ENCODE peak calls at places on chromosome 21, in four cellular contexts. T is naive thymus-derived CD4-positive, alpha-beta T cell; M is esophagus squamous epithelium; I is PC-3. F is an unnamed sample.
A peak's percentile ranks its signal among the peaks of the same experiment; 100 is the strongest.

GRCh38 chr21:29018540-29018939 is 609 bp downstream of the RWDD2B start:
- DNase-seq in T (no peak), M (no peak), I (peak; percentile 20), F (no peak)

GRCh38 chr21:37071561-37072238 is 1.2 kb downstream of the PIGP start:
- DNase-seq in T (no peak), M (no peak), I (peak; percentile 45), F (peak; percentile 32)

GRCh38 chr21:35578350-35578782 is 482.0 kb downstream of the SETD4 start:
- DNase-seq in T (no peak), M (no peak), I (no peak), F (no peak)

GRCh38 chr21:36541721-36542139 is 61.8 kb upstream of the CLDN14 start:
- DNase-seq in T (no peak), M (no peak), I (no peak), F (no peak)

GRCh38 chr21:39124852-39125251 is 58.4 kb downstream of the PSMG1 start:
- DNase-seq in T (no peak), M (no peak), I (no peak), F (no peak)

GRCh38 chr21:32018381-32018780 is 145.6 kb downstream of the HUNK start:
- DNase-seq in T (no peak), M (no peak), I (no peak), F (no peak)

GRCh38 chr21:29297483-29298347 is 1.0 kb upstream of the BACH1 start:
- DNase-seq in T (peak; percentile 12), M (no peak), I (no peak), F (no peak)

GRCh38 chr21:14383596-14384210 is 757 bp upstream of the HSPA13 start:
- DNase-seq in T (no peak), M (no peak), I (no peak), F (no peak)

GRCh38 chr21:16196521-16197208 is 466.9 kb downstream of the USP25 start:
- DNase-seq in T (peak; percentile 14), M (no peak), I (no peak), F (no peak)

GRCh38 chr21:29130234-29130993 is at the start of gene MAP3K7CL:
- DNase-seq in T (no peak), M (no peak), I (peak; percentile 83), F (no peak)

GRCh38 chr21:35428489-35428888 is 379.4 kb upstream of the RUNX1 start:
- DNase-seq in T (peak; percentile 68), M (no peak), I (no peak), F (no peak)

GRCh38 chr21:25369524-25370300 is 237.6 kb downstream of the MRPL39 start:
- DNase-seq in T (no peak), M (no peak), I (peak; percentile 90), F (no peak)

GRCh38 chr21:37226356-37226920 is 40.7 kb downstream of the VPS26C start:
- DNase-seq in T (no peak), M (no peak), I (no peak), F (no peak)

GRCh38 chr21:30478015-30478414 is 2.2 kb downstream of the KRTAP19-1 start:
- DNase-seq in T (no peak), M (no peak), I (no peak), F (no peak)

GRCh38 chr21:36169465-36170128 is 13.0 kb downstream of the DOP1B start:
- DNase-seq in T (no peak), M (no peak), I (no peak), F (no peak)

GRCh38 chr21:45593162-45594022 is 50.1 kb upstream of the PCBP3 start:
- DNase-seq in T (no peak), M (no peak), I (no peak), F (no peak)
- H3K27ac ChIP-seq in T (peak overlapping the region; percentile 66), M (no peak overlapping the region), I (no peak overlapping the region), F (no peak overlapping the region)

DNA sequence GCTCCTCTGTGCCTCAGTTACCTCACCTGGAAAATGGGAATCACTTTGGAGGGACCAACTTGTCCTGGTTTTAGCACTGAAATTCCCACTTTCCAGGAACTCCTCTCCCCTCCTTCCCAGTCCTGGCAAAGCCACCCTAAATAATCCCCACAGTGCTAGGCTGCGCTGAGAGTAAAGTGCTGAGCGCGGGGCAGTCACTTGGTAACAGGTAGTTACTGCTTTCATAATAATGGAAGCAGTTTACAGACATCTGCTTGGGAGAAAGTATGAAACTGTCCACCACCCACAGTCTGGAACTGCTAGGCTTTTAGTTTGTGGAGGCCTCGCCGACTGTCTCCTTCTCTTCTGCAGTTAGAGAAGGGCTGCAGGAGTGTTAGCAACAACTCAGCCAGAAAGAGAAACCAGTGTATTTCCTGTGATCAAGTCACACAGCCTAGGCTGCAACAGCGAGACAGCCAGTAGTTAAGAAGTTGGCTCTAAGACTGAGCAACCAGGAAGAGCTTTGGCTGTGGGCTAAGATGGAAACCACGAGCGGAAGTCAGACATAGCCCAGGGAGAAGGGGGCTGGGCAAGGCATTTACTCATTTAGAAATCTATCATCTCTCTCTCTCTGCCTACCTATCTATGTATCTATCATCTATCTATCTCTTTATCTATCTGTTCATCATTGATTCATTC is 30.8 kb upstream of the ABCG1 start:
- DNase-seq in T (peak; percentile 90), M (no peak), I (no peak), F (peak; percentile 76)
- H3K4me3 ChIP-seq in T (peak overlapping the region; percentile 25), M (no peak overlapping the region), I (no peak overlapping the region), F (no peak overlapping the region)

GRCh38 chr21:26777166-26777565 is 68.0 kb downstream of the ADAMTS1 start:
- DNase-seq in T (no peak), M (no peak), I (no peak), F (no peak)
- H3K27ac ChIP-seq in T (no peak overlapping the region), M (no peak overlapping the region), I (no peak overlapping the region), F (no peak overlapping the region)

DNA sequence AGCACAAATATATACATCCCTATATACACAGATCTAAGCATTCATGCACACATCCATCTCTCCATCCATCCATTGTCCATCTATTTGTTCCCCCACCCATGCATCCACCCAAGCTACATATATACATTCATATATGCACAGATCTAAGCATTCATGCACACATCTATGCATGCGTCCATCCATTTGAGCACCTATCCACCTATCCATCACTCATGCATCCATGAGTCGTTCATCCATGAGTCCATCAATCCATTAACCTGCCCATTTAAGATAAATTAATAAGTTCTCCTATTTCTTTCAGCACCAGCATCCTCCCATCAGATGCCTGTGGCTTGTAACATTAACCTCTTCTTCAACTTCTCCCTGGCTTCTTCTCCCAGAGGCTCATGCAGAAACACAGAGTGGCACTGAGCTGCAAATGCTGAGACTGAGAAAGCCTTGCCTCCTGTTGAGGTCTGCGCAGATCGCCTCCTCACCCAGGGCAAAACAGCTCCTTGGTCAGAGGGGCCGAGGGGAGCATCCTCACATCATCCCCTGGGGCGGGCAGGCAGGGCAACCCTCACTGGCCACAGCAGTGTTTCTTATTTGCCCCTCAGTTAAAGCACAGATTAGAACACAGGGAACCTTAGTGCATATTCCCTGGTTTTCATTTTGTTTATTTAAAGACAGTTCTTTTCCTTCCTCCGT is 17.4 kb upstream of the PDE9A start:
- DNase-seq in T (no peak), M (no peak), I (no peak), F (no peak)
- H3K4me3 ChIP-seq in T (no peak overlapping the region), M (no peak overlapping the region), I (no peak overlapping the region), F (no peak overlapping the region)

DNA sequence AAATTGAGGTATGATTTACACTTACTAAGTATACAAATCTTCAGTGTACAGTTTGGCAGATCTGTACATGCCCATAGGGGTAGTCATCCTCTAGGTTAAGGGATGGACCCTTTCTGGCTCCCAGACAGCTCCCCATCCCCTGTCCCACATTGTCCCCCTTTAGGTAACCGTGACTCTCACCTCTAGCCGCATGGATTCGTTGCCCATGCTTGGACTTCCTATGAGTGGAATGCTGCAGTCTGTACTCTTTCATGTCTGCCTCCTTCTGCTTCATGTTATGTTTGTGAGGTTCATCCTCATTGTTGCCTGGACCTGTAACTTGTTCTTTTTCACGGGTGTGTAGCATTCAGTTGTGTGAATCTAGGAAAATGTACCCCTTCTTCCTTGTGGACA is 20.3 kb downstream of the SLC37A1 start:
- DNase-seq in T (no peak), M (no peak), I (no peak), F (peak; percentile 21)
- H3K27ac ChIP-seq in T (no peak overlapping the region), M (no peak overlapping the region), I (no peak overlapping the region), F (no peak overlapping the region)

DNA sequence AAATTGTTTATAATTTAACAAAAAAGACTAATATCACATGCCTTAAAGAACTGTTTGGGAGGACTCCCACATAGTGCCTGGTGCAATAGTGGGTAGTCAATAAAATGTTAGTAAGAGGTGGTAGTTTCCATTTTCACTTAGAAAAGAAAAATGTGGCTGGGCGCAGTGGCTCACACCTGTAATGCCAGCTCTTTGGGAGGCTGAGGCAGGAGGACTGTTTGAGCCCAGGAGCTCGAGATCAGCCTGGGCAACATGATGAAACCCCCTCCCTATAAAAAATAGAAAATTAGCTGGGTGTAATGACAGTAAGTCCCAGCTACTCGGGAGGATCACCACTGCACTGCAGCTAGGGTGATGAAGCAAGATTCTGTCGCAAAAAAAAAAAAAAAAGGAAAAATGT is 24.5 kb downstream of the C21orf91 start:
- DNase-seq in T (no peak), M (no peak), I (no peak), F (no peak)
- H3K4me3 ChIP-seq in T (peak overlapping the region; percentile 36), M (no peak overlapping the region), I (no peak overlapping the region), F (no peak overlapping the region)

GRCh38 chr21:34181418-34181817 is 108.0 kb downstream of the MRPS6 start:
- DNase-seq in T (no peak), M (no peak), I (no peak), F (peak; percentile 44)

GRCh38 chr21:34182436-34182835 is 109.1 kb downstream of the MRPS6 start:
- DNase-seq in T (no peak), M (no peak), I (no peak), F (no peak)

GRCh38 chr21:34179204-34179935 is 106.0 kb downstream of the MRPS6 start:
- DNase-seq in T (no peak), M (no peak), I (no peak), F (no peak)

GRCh38 chr21:34180406-34180805 is 107.0 kb downstream of the MRPS6 start:
- DNase-seq in T (no peak), M (no peak), I (no peak), F (no peak)

DNA sequence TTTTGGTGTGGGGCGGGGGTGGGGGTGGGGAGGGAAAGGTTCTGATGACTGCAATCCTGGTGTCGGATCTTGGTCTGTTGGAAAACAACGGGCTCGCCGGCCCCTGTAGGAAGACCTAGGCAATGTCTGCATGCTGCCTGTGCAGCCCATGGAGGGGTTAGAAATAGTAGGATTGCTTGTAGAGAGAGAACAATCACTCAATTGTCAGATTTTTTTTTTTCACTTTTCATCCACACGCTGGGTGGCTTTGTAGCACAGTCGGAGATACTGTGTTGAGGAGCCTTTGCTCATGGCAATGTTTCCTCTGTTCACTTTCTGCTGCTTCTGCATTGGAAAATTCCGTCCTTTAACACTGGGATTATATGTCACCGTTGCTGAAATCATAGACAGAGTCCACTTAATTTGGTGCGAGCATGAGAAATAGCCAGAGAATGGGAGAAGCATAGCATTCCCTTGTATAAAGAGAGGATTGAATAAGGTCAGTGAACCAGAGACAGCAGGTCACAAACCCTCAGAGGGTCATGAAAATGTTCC is 107.5 kb downstream of the MRPS6 start:
- DNase-seq in T (no peak), M (no peak), I (no peak), F (no peak)
- H3K27ac ChIP-seq in T (no peak overlapping the region), M (peak overlapping the region; percentile 21), I (no peak overlapping the region), F (peak overlapping the region; percentile 75)

GRCh38 chr21:41762236-41762635 is 4.6 kb downstream of the RIPK4 start:
- DNase-seq in T (no peak), M (no peak), I (peak; percentile 47), F (no peak)
- H3K4me3 ChIP-seq in T (no peak overlapping the region), M (peak overlapping the region; percentile 80), I (peak overlapping the region; percentile 94), F (no peak overlapping the region)

GRCh38 chr21:44548922-44549321 is 2.4 kb downstream of the KRTAP10-2 start:
- DNase-seq in T (no peak), M (no peak), I (no peak), F (no peak)
- H3K27ac ChIP-seq in T (no peak overlapping the region), M (no peak overlapping the region), I (no peak overlapping the region), F (no peak overlapping the region)

F was measured in ascending aorta.